ENCODE peak calls at places on chromosomes 13 and 19, in ten cellular contexts. One of them, this sample, is unnamed.

GRCh38 chr19:38384209-38385027 is 3.4 kb downstream of the GGN start:
- DNase-seq in AG04449: no peak
- DNase-seq in mammary epithelial cell: peak; percentile 22
- DNase-seq in dorsolateral prefrontal cortex: no peak
- DNase-seq in osteoblast: peak; percentile 87
- DNase-seq in IMR-90: no peak
- DNase-seq in fibroblast of the aortic adventitia: no peak
- DNase-seq in nephron progenitor cell: no peak
- DNase-seq in GM20000: no peak
- DNase-seq in ascending aorta: no peak
- DNase-seq in this sample: no peak

GRCh38 chr19:1736280-1736679 is 17.0 kb upstream of the ONECUT3 start:
- DNase-seq in AG04449: no peak
- DNase-seq in osteoblast: peak; percentile 19
- DNase-seq in IMR-90: no peak
- DNase-seq in GM20000: no peak
- DNase-seq in fibroblast of the aortic adventitia: no peak
- DNase-seq in dorsolateral prefrontal cortex: no peak
- DNase-seq in ascending aorta: no peak
- DNase-seq in nephron progenitor cell: no peak
- DNase-seq in mammary epithelial cell: no peak
- DNase-seq in this sample: no peak

GRCh38 chr13:29802621-29803020 is 47.8 kb downstream of the UBL3 start:
- DNase-seq in nephron progenitor cell: no peak
- DNase-seq in ascending aorta: no peak
- DNase-seq in AG04449: no peak
- DNase-seq in mammary epithelial cell: peak; percentile 9
- DNase-seq in osteoblast: no peak
- DNase-seq in fibroblast of the aortic adventitia: peak; percentile 45
- DNase-seq in IMR-90: peak; percentile 32
- DNase-seq in dorsolateral prefrontal cortex: no peak
- DNase-seq in GM20000: no peak
- DNase-seq in this sample: no peak

GRCh38 chr19:55585658-55586339 is 5.2 kb upstream of the ZNF579 start:
- DNase-seq in ascending aorta: peak; percentile 84
- DNase-seq in IMR-90: peak; percentile 63
- DNase-seq in GM20000: peak; percentile 59
- DNase-seq in AG04449: no peak
- DNase-seq in dorsolateral prefrontal cortex: peak; percentile 79
- DNase-seq in osteoblast: peak; percentile 94
- DNase-seq in nephron progenitor cell: peak; percentile 89
- DNase-seq in fibroblast of the aortic adventitia: peak; percentile 58
- DNase-seq in mammary epithelial cell: no peak
- DNase-seq in this sample: peak; percentile 37

GRCh38 chr19:47505506-47505905 is 9.4 kb downstream of the NAPA start:
- DNase-seq in GM20000: no peak
- DNase-seq in IMR-90: no peak
- DNase-seq in osteoblast: peak; percentile 62
- DNase-seq in nephron progenitor cell: no peak
- DNase-seq in dorsolateral prefrontal cortex: no peak
- DNase-seq in AG04449: no peak
- DNase-seq in ascending aorta: no peak
- DNase-seq in fibroblast of the aortic adventitia: no peak
- DNase-seq in mammary epithelial cell: no peak
- DNase-seq in this sample: no peak

GRCh38 chr19:4189641-4190040 is 7.2 kb downstream of the ANKRD24 start:
- DNase-seq in ascending aorta: no peak
- DNase-seq in IMR-90: no peak
- DNase-seq in osteoblast: no peak
- DNase-seq in mammary epithelial cell: no peak
- DNase-seq in GM20000: no peak
- DNase-seq in dorsolateral prefrontal cortex: no peak
- DNase-seq in nephron progenitor cell: no peak
- DNase-seq in fibroblast of the aortic adventitia: no peak
- DNase-seq in AG04449: no peak
- DNase-seq in this sample: no peak

GRCh38 chr13:63516124-63516523 is 2100.5 kb upstream of the PCDH20 start:
- DNase-seq in mammary epithelial cell: no peak
- DNase-seq in ascending aorta: no peak
- DNase-seq in IMR-90: peak; percentile 52
- DNase-seq in dorsolateral prefrontal cortex: no peak
- DNase-seq in GM20000: no peak
- DNase-seq in osteoblast: no peak
- DNase-seq in AG04449: no peak
- DNase-seq in fibroblast of the aortic adventitia: no peak
- DNase-seq in nephron progenitor cell: no peak
- DNase-seq in this sample: no peak

GRCh38 chr13:27665761-27666160 is 44.1 kb downstream of the POLR1D start:
- DNase-seq in nephron progenitor cell: no peak
- DNase-seq in osteoblast: no peak
- DNase-seq in dorsolateral prefrontal cortex: no peak
- DNase-seq in IMR-90: no peak
- DNase-seq in AG04449: no peak
- DNase-seq in GM20000: no peak
- DNase-seq in ascending aorta: no peak
- DNase-seq in mammary epithelial cell: no peak
- DNase-seq in fibroblast of the aortic adventitia: no peak
- DNase-seq in this sample: no peak

GRCh38 chr19:41774515-41774980 is 19.2 kb downstream of the CEACAM6 start:
- DNase-seq in dorsolateral prefrontal cortex: no peak
- DNase-seq in fibroblast of the aortic adventitia: no peak
- DNase-seq in GM20000: no peak
- DNase-seq in osteoblast: no peak
- DNase-seq in ascending aorta: no peak
- DNase-seq in AG04449: no peak
- DNase-seq in mammary epithelial cell: peak; percentile 96
- DNase-seq in IMR-90: no peak
- DNase-seq in nephron progenitor cell: no peak
- DNase-seq in this sample: no peak

DNA sequence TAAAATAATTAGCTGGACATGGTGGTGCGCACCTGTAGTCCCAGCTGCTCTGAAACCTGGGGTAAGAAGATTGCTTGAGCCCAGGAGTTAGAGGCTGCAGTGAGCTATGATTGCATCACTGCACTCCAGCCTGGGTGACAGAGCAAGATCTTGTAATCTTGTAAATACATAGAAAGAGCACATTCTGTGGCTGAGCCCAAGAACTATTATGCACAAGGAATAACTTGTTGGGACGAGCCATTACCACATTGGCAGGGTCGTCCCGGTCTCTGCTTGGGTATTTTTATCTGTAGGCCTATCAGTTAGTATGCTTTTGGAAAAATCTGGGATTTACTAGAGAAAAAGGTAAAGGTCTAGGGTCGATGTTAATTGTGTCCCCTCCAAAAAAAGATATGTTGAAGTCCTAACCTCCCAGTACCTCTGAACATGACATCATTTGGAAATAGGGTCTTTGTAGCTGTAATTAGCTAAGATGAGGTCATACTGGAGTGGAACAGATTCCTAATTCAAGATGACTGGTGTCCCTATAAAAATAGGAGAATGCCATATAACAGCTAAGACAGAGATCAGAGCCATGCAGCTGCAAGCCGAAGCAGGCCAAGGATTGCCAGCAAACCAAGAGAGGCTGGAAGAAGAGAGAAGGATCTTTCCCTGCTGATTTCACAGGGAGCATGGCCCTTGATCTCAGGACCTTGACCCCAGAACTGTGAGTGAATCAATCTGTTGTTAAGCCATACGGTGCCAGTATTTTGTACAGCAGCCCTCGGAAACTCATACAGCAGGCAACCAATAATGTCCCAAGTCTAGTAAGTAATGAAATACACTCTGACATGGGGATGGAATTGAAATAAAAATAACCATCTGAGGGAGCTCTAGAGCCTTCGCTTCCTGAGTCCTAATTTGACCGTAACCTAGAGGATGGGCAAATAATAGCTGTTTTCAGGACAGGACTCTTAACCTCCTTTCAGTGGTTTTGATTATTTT is 77.0 kb downstream of the TM9SF2 start:
- DNase-seq in IMR-90: no peak
- DNase-seq in nephron progenitor cell: no peak
- DNase-seq in GM20000: no peak
- DNase-seq in fibroblast of the aortic adventitia: peak; percentile 31
- DNase-seq in ascending aorta: no peak
- DNase-seq in mammary epithelial cell: no peak
- DNase-seq in AG04449: no peak
- DNase-seq in dorsolateral prefrontal cortex: no peak
- DNase-seq in osteoblast: no peak
- DNase-seq in this sample: no peak
- TF ChIP-seq CTCF in IMR-90: peak; percentile 15
- TF ChIP-seq CTCF in nephron progenitor cell: no peak
- TF ChIP-seq CTCF in GM20000: no peak
- TF ChIP-seq CTCF in fibroblast of the aortic adventitia: peak; percentile 39
- TF ChIP-seq CTCF in ascending aorta: peak; percentile 52
- TF ChIP-seq CTCF in mammary epithelial cell: peak; percentile 35
- TF ChIP-seq CTCF in AG04449: no peak
- TF ChIP-seq CTCF in dorsolateral prefrontal cortex: peak; percentile 31
- TF ChIP-seq CTCF in osteoblast: peak; percentile 51
- TF ChIP-seq CTCF in this sample: peak; percentile 34

GRCh38 chr13:24851546-24851945 is 87.6 kb downstream of the RNF17 start:
- DNase-seq in AG04449: no peak
- DNase-seq in osteoblast: no peak
- DNase-seq in mammary epithelial cell: peak; percentile 78
- DNase-seq in ascending aorta: no peak
- DNase-seq in nephron progenitor cell: no peak
- DNase-seq in dorsolateral prefrontal cortex: no peak
- DNase-seq in IMR-90: peak; percentile 61
- DNase-seq in GM20000: no peak
- DNase-seq in fibroblast of the aortic adventitia: peak; percentile 18
- DNase-seq in this sample: peak; percentile 11

GRCh38 chr13:24858953-24859352 is 95.0 kb downstream of the RNF17 start:
- DNase-seq in dorsolateral prefrontal cortex: no peak
- DNase-seq in osteoblast: no peak
- DNase-seq in nephron progenitor cell: no peak
- DNase-seq in IMR-90: no peak
- DNase-seq in fibroblast of the aortic adventitia: no peak
- DNase-seq in mammary epithelial cell: no peak
- DNase-seq in AG04449: no peak
- DNase-seq in ascending aorta: no peak
- DNase-seq in GM20000: no peak
- DNase-seq in this sample: no peak

GRCh38 chr13:24854311-24854710 is 90.3 kb downstream of the RNF17 start:
- DNase-seq in fibroblast of the aortic adventitia: peak; percentile 7
- DNase-seq in IMR-90: peak; percentile 2
- DNase-seq in AG04449: no peak
- DNase-seq in ascending aorta: no peak
- DNase-seq in osteoblast: no peak
- DNase-seq in dorsolateral prefrontal cortex: no peak
- DNase-seq in GM20000: no peak
- DNase-seq in mammary epithelial cell: peak; percentile 12
- DNase-seq in nephron progenitor cell: no peak
- DNase-seq in this sample: no peak
- TF ChIP-seq CTCF in fibroblast of the aortic adventitia: no peak
- TF ChIP-seq CTCF in IMR-90: no peak
- TF ChIP-seq CTCF in AG04449: no peak
- TF ChIP-seq CTCF in ascending aorta: no peak
- TF ChIP-seq CTCF in osteoblast: no peak
- TF ChIP-seq CTCF in dorsolateral prefrontal cortex: no peak
- TF ChIP-seq CTCF in GM20000: no peak
- TF ChIP-seq CTCF in mammary epithelial cell: no peak
- TF ChIP-seq CTCF in nephron progenitor cell: no peak
- TF ChIP-seq CTCF in this sample: no peak

GRCh38 chr19:54188224-54188871 is 1.0 kb downstream of the MBOAT7 start:
- DNase-seq in nephron progenitor cell: no peak
- DNase-seq in GM20000: no peak
- DNase-seq in fibroblast of the aortic adventitia: peak; percentile 56
- DNase-seq in dorsolateral prefrontal cortex: no peak
- DNase-seq in mammary epithelial cell: peak; percentile 53
- DNase-seq in IMR-90: peak; percentile 61
- DNase-seq in ascending aorta: no peak
- DNase-seq in osteoblast: peak; percentile 95
- DNase-seq in AG04449: no peak
- DNase-seq in this sample: no peak

GRCh38 chr19:54190503-54190941 is 586 bp upstream of the TSEN34 start:
- DNase-seq in mammary epithelial cell: peak; percentile 99
- DNase-seq in IMR-90: peak; percentile 99
- DNase-seq in dorsolateral prefrontal cortex: peak; percentile 100
- DNase-seq in nephron progenitor cell: peak; percentile 100
- DNase-seq in AG04449: peak; percentile 95
- DNase-seq in GM20000: peak; percentile 93
- DNase-seq in osteoblast: peak; percentile 97
- DNase-seq in ascending aorta: peak; percentile 100
- DNase-seq in fibroblast of the aortic adventitia: peak; percentile 99
- DNase-seq in this sample: peak; percentile 99

GRCh38 chr19:54190942-54191670 is at the start of gene TSEN34:
- DNase-seq in ascending aorta: peak; percentile 82
- DNase-seq in dorsolateral prefrontal cortex: peak; percentile 85
- DNase-seq in IMR-90: peak; percentile 75
- DNase-seq in osteoblast: peak; percentile 95
- DNase-seq in GM20000: peak; percentile 89
- DNase-seq in AG04449: no peak
- DNase-seq in mammary epithelial cell: peak; percentile 84
- DNase-seq in fibroblast of the aortic adventitia: no peak
- DNase-seq in nephron progenitor cell: peak; percentile 90
- DNase-seq in this sample: no peak

GRCh38 chr19:54189668-54190502 is 505 bp upstream of the MBOAT7 start:
- DNase-seq in dorsolateral prefrontal cortex: peak; percentile 100
- DNase-seq in nephron progenitor cell: peak; percentile 100
- DNase-seq in AG04449: peak; percentile 100
- DNase-seq in fibroblast of the aortic adventitia: peak; percentile 100
- DNase-seq in mammary epithelial cell: peak; percentile 100
- DNase-seq in IMR-90: peak; percentile 100
- DNase-seq in ascending aorta: peak; percentile 100
- DNase-seq in GM20000: peak; percentile 98
- DNase-seq in osteoblast: peak; percentile 99
- DNase-seq in this sample: peak; percentile 100

DNA sequence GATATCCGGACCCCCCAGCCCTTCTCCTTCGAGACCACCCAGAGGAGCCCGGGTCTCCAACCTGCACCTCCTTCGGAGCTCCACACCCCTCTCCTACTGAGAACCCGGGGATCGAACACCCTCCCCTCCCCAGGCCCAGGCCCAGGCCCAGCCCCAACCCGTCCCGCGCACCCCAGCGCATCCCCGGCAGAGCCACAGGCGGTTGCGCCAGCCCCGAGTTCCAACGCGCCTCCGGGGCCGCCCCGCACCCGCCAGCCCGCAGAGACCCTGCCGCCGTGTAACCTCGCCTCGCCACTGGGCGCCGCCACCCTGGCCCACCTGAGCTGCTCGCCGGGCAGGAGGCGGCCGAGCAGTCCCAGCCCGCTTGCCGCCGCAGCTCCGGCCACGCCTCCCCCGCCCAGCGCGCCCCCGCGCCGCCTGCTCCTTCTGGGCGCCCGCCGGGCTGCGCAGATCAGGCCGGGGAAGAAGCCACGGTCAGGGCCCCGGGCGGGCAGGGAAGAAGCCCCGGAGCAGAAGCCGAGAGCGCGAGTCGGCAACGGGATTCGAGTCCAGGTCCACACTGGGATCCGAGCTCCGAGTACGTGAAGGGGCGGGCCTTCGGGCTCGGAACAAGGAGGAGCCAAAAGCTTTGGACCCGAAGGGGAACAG is at the start of gene MBOAT7:
- DNase-seq in ascending aorta: no peak
- DNase-seq in AG04449: no peak
- DNase-seq in osteoblast: no peak
- DNase-seq in nephron progenitor cell: peak; percentile 88
- DNase-seq in GM20000: peak; percentile 92
- DNase-seq in IMR-90: no peak
- DNase-seq in dorsolateral prefrontal cortex: no peak
- DNase-seq in fibroblast of the aortic adventitia: no peak
- DNase-seq in mammary epithelial cell: no peak
- DNase-seq in this sample: no peak
- TF ChIP-seq CTCF in ascending aorta: peak; percentile 33
- TF ChIP-seq CTCF in AG04449: peak; percentile 18
- TF ChIP-seq CTCF in osteoblast: no peak
- TF ChIP-seq CTCF in nephron progenitor cell: no peak
- TF ChIP-seq CTCF in GM20000: peak; percentile 59
- TF ChIP-seq CTCF in IMR-90: peak; percentile 38
- TF ChIP-seq CTCF in dorsolateral prefrontal cortex: no peak
- TF ChIP-seq CTCF in fibroblast of the aortic adventitia: no peak
- TF ChIP-seq CTCF in mammary epithelial cell: peak; percentile 33
- TF ChIP-seq CTCF in this sample: no peak

GRCh38 chr13:33514362-33514761 is 228.8 kb upstream of the STARD13 start:
- DNase-seq in osteoblast: no peak
- DNase-seq in ascending aorta: no peak
- DNase-seq in mammary epithelial cell: no peak
- DNase-seq in IMR-90: no peak
- DNase-seq in nephron progenitor cell: no peak
- DNase-seq in fibroblast of the aortic adventitia: no peak
- DNase-seq in AG04449: no peak
- DNase-seq in dorsolateral prefrontal cortex: no peak
- DNase-seq in GM20000: no peak
- DNase-seq in this sample: no peak
- TF ChIP-seq CTCF in osteoblast: peak; percentile 20
- TF ChIP-seq CTCF in ascending aorta: no peak
- TF ChIP-seq CTCF in mammary epithelial cell: peak; percentile 19
- TF ChIP-seq CTCF in IMR-90: no peak
- TF ChIP-seq CTCF in nephron progenitor cell: no peak
- TF ChIP-seq CTCF in fibroblast of the aortic adventitia: no peak
- TF ChIP-seq CTCF in AG04449: no peak
- TF ChIP-seq CTCF in dorsolateral prefrontal cortex: no peak
- TF ChIP-seq CTCF in GM20000: no peak
- TF ChIP-seq CTCF in this sample: no peak